ENCODE peak calls at places on chromosomes 2 and 18, in five cellular contexts. P is neural crest cell, R is H9, W is NB4, Y is foreskin fibroblast. V is an unnamed sample.

GRCh38 chr2:26054598-26055348 is 20.9 kb downstream of the RAB10 start:
- DNase-seq in P (no peak), R (no peak), W (no peak), Y (no peak), V (no peak)

GRCh38 chr2:200703132-200703925 is 108.4 kb upstream of the BZW1 start:
- DNase-seq in P (peak; percentile 14), R (no peak), W (peak; percentile 76), Y (peak; percentile 83), V (peak; percentile 31)

GRCh38 chr18:12468458-12468857 is 60.7 kb downstream of the PRELID3A start:
- DNase-seq in P (no peak), R (no peak), W (no peak), Y (no peak), V (no peak)

GRCh38 chr2:205796914-205797313 is 114.6 kb downstream of the NRP2 start:
- DNase-seq in P (no peak), R (no peak), W (no peak), Y (no peak), V (no peak)

GRCh38 chr2:195756218-195756941 is 99.4 kb downstream of the SLC39A10 start:
- DNase-seq in P (no peak), R (no peak), W (no peak), Y (peak; percentile 40), V (no peak)

GRCh38 chr18:11110509-11110908 is 38.9 kb downstream of the PIEZO2 start:
- DNase-seq in P (no peak), R (no peak), W (no peak), Y (no peak), V (no peak)

GRCh38 chr2:24342110-24342910 is 18.0 kb downstream of the ITSN2 start:
- DNase-seq in P (no peak), R (no peak), W (no peak), Y (peak; percentile 67), V (no peak)

GRCh38 chr2:25772078-25772477 is 98.7 kb upstream of the DTNB start:
- DNase-seq in P (no peak), R (no peak), W (no peak), Y (no peak), V (no peak)

GRCh38 chr2:199955007-199955338 is 318 bp downstream of the TYW5 start:
- DNase-seq in P (no peak), R (no peak), W (no peak), Y (no peak), V (no peak)

GRCh38 chr2:160943429-160943828 is 216.8 kb upstream of the TANK start:
- DNase-seq in P (no peak), R (no peak), W (no peak), Y (no peak), V (no peak)

GRCh38 chr2:133755515-133756311 is 187.4 kb upstream of the NCKAP5 start:
- DNase-seq in P (no peak), R (no peak), W (no peak), Y (peak; percentile 47), V (no peak)

GRCh38 chr18:21998531-21998930 is 170.9 kb upstream of the GATA6 start:
- DNase-seq in P (no peak), R (no peak), W (no peak), Y (no peak), V (no peak)

GRCh38 chr2:225472161-225472560 is 72.7 kb downstream of the NYAP2 start:
- DNase-seq in P (no peak), R (no peak), W (no peak), Y (no peak), V (no peak)

GRCh38 chr2:63058742-63059433 is 8.3 kb downstream of the OTX1 start:
- DNase-seq in P (peak; percentile 45), R (peak; percentile 58), W (no peak), Y (peak; percentile 52), V (peak; percentile 49)

GRCh38 chr2:193518061-193518817 is 1323.5 kb upstream of the TMEFF2 start:
- DNase-seq in P (no peak), R (no peak), W (no peak), Y (peak; percentile 89), V (no peak)

GRCh38 chr18:24271381-24272331 is 126.0 kb downstream of the OSBPL1A start:
- DNase-seq in P (peak; percentile 67), R (peak; percentile 85), W (peak; percentile 66), Y (peak; percentile 88), V (peak; percentile 73)
- TF ChIP-seq CTCF in P (peak; percentile 44), R (peak; percentile 44), W (no peak), Y (peak; percentile 14), V (no peak)

GRCh38 chr2:64063924-64064331 is 44.7 kb upstream of the VPS54 start:
- DNase-seq in P (no peak), R (peak; percentile 58), W (no peak), Y (peak; percentile 70), V (no peak)
- TF ChIP-seq CTCF in P (no peak), R (no peak), W (no peak), Y (no peak), V (no peak)

DNA sequence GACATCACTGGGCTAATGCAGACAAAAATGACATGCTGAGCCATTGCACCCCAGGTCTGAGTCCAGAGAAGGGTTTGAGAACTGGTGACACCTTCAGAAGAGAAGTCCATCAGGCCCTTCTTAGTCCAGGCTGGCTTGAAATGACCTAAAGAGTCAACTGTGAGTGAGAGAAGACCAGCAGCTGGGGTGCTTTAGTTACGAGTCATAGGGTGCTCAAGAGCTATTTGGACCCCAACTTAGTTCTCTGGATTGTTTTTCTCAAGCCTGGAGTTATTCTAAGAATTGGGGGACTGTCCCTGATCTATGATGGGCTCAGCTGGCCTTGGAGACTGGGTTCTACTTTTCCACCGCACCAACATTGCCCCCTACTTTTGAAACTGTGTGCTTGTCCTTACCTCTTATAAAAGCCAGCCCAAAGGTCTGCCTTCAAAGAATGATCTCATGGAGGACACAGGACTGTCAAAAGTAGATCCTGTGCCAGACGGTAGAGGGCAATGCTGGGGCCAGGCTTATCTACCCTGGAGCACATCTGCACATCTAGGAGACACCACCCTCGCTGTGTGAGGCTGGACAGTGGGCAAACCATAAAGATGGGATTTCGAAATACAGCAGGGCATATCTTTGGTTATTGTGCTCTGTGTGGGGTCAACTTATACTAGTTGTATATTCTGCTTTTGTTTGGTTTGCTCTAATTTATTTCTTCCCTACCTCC is 333.0 kb upstream of the SLC14A2 start:
- DNase-seq in P (no peak), R (no peak), W (peak; percentile 37), Y (peak; percentile 5), V (no peak)
- TF ChIP-seq CTCF in P (no peak), R (no peak), W (peak; percentile 28), Y (no peak), V (no peak)

DNA sequence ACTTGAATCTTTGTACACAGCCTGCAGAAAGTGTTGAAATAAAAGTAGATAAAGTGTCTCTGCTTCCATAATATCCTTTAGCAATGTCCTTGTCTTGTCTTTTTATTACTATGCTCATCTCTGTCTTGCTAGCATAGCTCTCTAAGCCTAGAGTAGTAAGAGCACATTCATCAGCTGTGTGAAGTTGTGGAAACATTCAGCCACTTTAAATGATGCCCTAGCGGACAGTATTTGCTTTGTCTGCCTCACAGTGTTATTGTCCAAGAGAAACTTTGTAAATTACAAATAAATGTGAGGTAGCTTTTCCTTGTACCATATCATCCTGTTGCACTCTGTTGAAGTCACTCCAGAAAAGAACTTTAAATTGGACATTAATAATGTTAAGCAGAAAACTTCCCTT is 60.3 kb upstream of the TTC21B start:
- DNase-seq in P (no peak), R (no peak), W (no peak), Y (no peak), V (no peak)
- TF ChIP-seq CTCF in P (no peak), R (peak; percentile 26), W (no peak), Y (no peak), V (no peak)

GRCh38 chr18:7664024-7664312 is 96.9 kb downstream of the PTPRM start:
- DNase-seq in P (no peak), R (no peak), W (no peak), Y (no peak), V (no peak)

GRCh38 chr18:7662866-7663265 is 95.8 kb downstream of the PTPRM start:
- DNase-seq in P (no peak), R (no peak), W (no peak), Y (no peak), V (no peak)

GRCh38 chr18:7668392-7668791 is 101.3 kb downstream of the PTPRM start:
- DNase-seq in P (no peak), R (no peak), W (no peak), Y (no peak), V (no peak)

GRCh38 chr18:7663305-7664023 is 96.3 kb downstream of the PTPRM start:
- DNase-seq in P (no peak), R (no peak), W (peak; percentile 8), Y (no peak), V (no peak)

DNA sequence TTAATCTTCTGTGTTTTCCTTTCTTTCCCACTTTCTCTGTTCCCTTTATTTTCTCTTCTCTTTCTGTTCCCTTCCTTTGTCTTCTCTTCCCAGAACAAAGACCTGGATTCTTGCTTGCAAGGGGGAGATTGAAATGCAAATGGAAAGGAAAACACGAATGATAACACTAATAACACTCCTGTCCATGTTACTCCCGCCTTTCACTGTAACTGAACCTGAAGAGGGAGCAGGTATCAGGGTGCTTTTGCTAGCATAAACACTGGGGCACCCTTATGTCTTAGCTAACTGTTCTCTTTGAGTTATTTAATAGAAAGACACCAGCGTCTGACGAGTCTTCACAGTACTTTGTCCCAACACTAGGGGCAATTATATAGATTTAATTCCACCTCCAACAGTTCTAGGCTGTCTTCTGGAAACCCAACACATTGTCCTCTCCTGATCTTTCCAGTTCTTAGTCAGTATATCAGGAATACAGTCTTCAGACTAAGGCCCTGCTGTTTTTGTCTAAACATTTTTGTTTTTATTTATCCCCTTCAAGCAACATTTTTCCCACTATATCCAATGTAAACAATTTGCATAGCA is 99.2 kb downstream of the PTPRM start:
- DNase-seq in P (no peak), R (no peak), W (no peak), Y (no peak), V (no peak)
- TF ChIP-seq CTCF in P (peak; percentile 26), R (peak; percentile 54), W (no peak), Y (no peak), V (peak; percentile 58)

V was measured in endothelial cell.